ENCODE peak calls at places on chromosomes 4 and X, in eight cellular contexts. P, C, V, X, B, S, Z and Q are unnamed samples.

GRCh38 chrX:53357799-53358530 is 64.5 kb downstream of the SMC1A start:
- DNase-seq in P (no peak), C (no peak), V (no peak), X (no peak), B (no peak), S (peak), Z (no peak), Q (no peak)

GRCh38 chr4:88737304-88738015 is 39.8 kb upstream of the NAP1L5 start:
- DNase-seq in P (peak), C (peak), V (no peak), X (no peak), B (no peak), S (peak), Z (no peak), Q (no peak)

GRCh38 chr4:53273726-53274125 is 92.1 kb downstream of the SCFD2 start:
- DNase-seq in P (no peak), C (peak), V (no peak), X (no peak), B (no peak), S (no peak), Z (no peak), Q (no peak)

GRCh38 chr4:42965326-42965725 is 72.8 kb downstream of the GRXCR1 start:
- DNase-seq in P (no peak), C (no peak), V (no peak), X (no peak), B (no peak), S (no peak), Z (no peak), Q (no peak)

GRCh38 chr4:124713213-124713592 is 671 bp upstream of the ANKRD50 start:
- DNase-seq in P (peak), C (peak), V (peak), X (peak), B (peak), S (peak), Z (peak), Q (peak)

GRCh38 chr4:91827914-91828313 is 475.9 kb upstream of the GRID2 start:
- DNase-seq in P (no peak), C (no peak), V (no peak), X (no peak), B (no peak), S (no peak), Z (no peak), Q (no peak)

GRCh38 chr4:122711893-122712292 is 20.6 kb upstream of the BBS12 start:
- DNase-seq in P (no peak), C (no peak), V (no peak), X (no peak), B (no peak), S (no peak), Z (no peak), Q (no peak)

GRCh38 chr4:138510053-138510452 is 267.9 kb upstream of the SLC7A11 start:
- DNase-seq in P (no peak), C (no peak), V (no peak), X (no peak), B (no peak), S (no peak), Z (no peak), Q (no peak)

GRCh38 chrX:72016881-72017783 is 106.5 kb downstream of the NHSL2 start:
- DNase-seq in P (no peak), C (no peak), V (peak), X (no peak), B (no peak), S (no peak), Z (no peak), Q (peak)

GRCh38 chrX:87975365-87975764 is 457.8 kb downstream of the KLHL4 start:
- DNase-seq in P (no peak), C (no peak), V (no peak), X (no peak), B (no peak), S (no peak), Z (no peak), Q (no peak)
- TF ChIP-seq CTCF in P (no peak), C (no peak), V (no peak), X (no peak), B (no peak), S (no peak), Z (no peak), Q (no peak)

DNA sequence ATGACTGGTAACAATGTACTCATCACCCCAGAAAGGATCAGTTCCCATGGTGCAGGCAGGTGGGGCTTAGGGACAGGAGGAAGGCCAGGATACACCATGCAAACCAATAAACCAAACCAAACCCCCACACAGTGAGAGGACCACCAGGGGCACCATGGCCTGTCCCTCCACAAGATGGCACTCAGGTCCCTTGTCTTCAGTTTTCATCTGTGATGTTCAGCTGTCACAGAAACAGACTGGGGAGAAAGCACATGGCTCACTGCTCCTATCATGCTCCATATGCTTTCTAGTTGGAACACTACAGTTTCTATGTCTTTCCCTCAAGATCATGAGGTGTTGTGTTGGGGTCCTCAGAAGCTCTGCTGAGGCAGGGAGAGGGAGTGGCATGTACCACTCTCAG is 10.1 kb downstream of the HS3ST1 start:
- DNase-seq in P (no peak), C (no peak), V (no peak), X (no peak), B (no peak), S (no peak), Z (no peak), Q (no peak)
- TF ChIP-seq CTCF in P (no peak), C (no peak), V (peak), X (no peak), B (peak), S (no peak), Z (peak), Q (no peak)

DNA sequence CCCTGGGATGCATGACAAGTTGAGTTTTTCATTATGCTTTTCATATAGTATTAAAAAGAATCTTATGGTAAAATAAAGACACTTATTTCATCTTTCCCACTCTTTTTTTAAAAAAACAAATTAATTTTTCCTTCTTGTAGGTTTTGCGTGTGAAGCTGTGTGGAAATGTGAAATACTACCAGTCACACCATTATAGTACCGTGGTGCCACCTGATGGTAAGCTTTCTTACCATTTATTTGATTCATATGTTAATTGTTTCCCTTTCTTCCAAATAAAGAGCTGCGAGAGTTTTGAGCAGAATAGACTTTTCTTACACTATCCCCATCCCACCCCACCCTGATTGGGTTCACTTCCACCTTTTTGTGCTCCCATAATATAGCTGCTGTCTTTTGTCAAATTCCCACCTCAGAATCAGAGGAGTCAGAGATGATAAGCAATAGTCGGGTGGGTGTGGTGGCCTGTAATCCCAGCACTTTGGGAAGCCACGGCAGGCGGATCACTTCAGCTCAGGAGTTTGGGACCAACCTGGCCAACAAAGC is 44.3 kb downstream of the CASP6 start:
- DNase-seq in P (no peak), C (no peak), V (no peak), X (no peak), B (no peak), S (no peak), Z (no peak), Q (no peak)
- TF ChIP-seq CTCF in P (no peak), C (peak), V (peak), X (no peak), B (no peak), S (no peak), Z (no peak), Q (peak)

GRCh38 chr4:6343950-6344408 is 74.3 kb downstream of the WFS1 start:
- DNase-seq in P (peak), C (peak), V (no peak), X (peak), B (peak), S (no peak), Z (peak), Q (no peak)
- TF ChIP-seq CTCF in P (no peak), C (peak), V (no peak), X (no peak), B (no peak), S (no peak), Z (no peak), Q (no peak)

DNA sequence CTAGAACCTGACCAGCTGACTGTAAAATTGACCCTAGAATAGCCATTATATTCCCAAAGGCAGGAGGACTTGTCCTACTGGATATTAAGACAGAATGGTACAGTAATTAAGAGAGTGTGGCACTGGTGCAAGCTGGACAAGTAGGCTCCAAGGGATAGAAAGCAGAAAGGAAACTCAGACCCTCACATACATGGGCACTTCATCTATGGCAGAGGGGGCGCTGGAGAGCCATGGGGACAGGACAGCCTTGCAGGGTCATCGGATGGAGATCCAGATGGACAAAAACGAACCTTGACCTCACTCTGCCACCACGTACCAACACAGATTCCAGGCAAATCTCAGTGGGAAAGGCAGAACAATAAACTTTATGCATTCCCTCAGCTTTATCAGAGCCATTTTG is 40.6 kb downstream of the GAB3 start:
- DNase-seq in P (no peak), C (no peak), V (no peak), X (no peak), B (no peak), S (peak), Z (no peak), Q (no peak)
- TF ChIP-seq CTCF in P (no peak), C (no peak), V (no peak), X (no peak), B (no peak), S (peak), Z (no peak), Q (no peak)

GRCh38 chr4:41213563-41214157 is 682 bp downstream of the APBB2 start:
- DNase-seq in P (peak), C (peak), V (no peak), X (peak), B (no peak), S (peak), Z (peak), Q (no peak)
- TF ChIP-seq CTCF in P (no peak), C (no peak), V (peak), X (no peak), B (no peak), S (no peak), Z (no peak), Q (no peak)

DNA sequence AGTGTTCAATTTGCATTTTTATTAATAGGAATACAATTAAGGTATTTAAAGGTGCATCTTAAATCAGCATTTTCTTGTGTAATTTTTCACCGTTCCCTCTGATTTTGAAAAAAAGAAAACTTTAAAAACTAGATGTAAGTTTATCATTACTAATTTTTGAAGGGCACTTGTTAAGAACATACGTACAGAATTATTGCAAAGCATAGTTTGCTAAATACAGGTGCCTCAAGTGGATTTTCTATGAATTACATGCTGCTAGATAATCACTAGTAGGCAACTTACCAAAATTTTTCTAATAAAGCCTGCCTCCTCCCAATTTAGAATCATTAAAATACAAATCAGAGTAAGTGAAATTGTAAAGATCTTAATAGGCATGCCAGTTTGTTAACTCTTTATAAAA is 8.5 kb downstream of the CNKSR2 start:
- DNase-seq in P (no peak), C (no peak), V (no peak), X (no peak), B (no peak), S (no peak), Z (no peak), Q (no peak)
- TF ChIP-seq CTCF in P (no peak), C (peak), V (peak), X (peak), B (peak), S (no peak), Z (peak), Q (peak)